ENCODE peak calls at places on chromosomes 2 and 18, in eight cellular contexts. One of them, this sample, is unnamed.

GRCh38 chr2:50535971-50536759 is 495.8 kb downstream of the NRXN1 start:
- DNase-seq in ELR: peak
- DNase-seq in A172: peak
- DNase-seq in fibroblast of pulmonary artery: peak
- DNase-seq in H9: no peak
- DNase-seq in GM23248: peak
- DNase-seq in activated T-cell treated with anti-CD3 and anti-CD28 coated beads, Interleukin-2, amount 50 U/mL, for 72 hours: no peak
- DNase-seq in HFFc6: no peak
- DNase-seq in this sample: no peak

GRCh38 chr2:233799087-233799665 is 21.0 kb downstream of the MROH2A start:
- DNase-seq in fibroblast of pulmonary artery: no peak
- DNase-seq in A172: no peak
- DNase-seq in ELR: no peak
- DNase-seq in HFFc6: no peak
- DNase-seq in activated T-cell treated with anti-CD3 and anti-CD28 coated beads, Interleukin-2, amount 50 U/mL, for 72 hours: no peak
- DNase-seq in GM23248: no peak
- DNase-seq in H9: no peak
- DNase-seq in this sample: no peak

GRCh38 chr2:128756372-128756730 is 437.7 kb upstream of the HS6ST1 start:
- DNase-seq in H9: no peak
- DNase-seq in ELR: no peak
- DNase-seq in GM23248: no peak
- DNase-seq in activated T-cell treated with anti-CD3 and anti-CD28 coated beads, Interleukin-2, amount 50 U/mL, for 72 hours: no peak
- DNase-seq in A172: no peak
- DNase-seq in fibroblast of pulmonary artery: peak
- DNase-seq in HFFc6: no peak
- DNase-seq in this sample: no peak

GRCh38 chr18:29652797-29653196 is 1389.7 kb downstream of the DSC3 start:
- DNase-seq in ELR: peak
- DNase-seq in H9: no peak
- DNase-seq in GM23248: no peak
- DNase-seq in activated T-cell treated with anti-CD3 and anti-CD28 coated beads, Interleukin-2, amount 50 U/mL, for 72 hours: no peak
- DNase-seq in fibroblast of pulmonary artery: no peak
- DNase-seq in A172: no peak
- DNase-seq in HFFc6: no peak
- DNase-seq in this sample: no peak

GRCh38 chr2:65429799-65430514 is 2.4 kb downstream of the SPRED2 start:
- DNase-seq in A172: no peak
- DNase-seq in ELR: peak
- DNase-seq in H9: no peak
- DNase-seq in GM23248: peak
- DNase-seq in activated T-cell treated with anti-CD3 and anti-CD28 coated beads, Interleukin-2, amount 50 U/mL, for 72 hours: no peak
- DNase-seq in fibroblast of pulmonary artery: no peak
- DNase-seq in HFFc6: no peak
- DNase-seq in this sample: no peak

GRCh38 chr2:109209941-109210340 is 80.9 kb downstream of the SH3RF3 start:
- DNase-seq in HFFc6: no peak
- DNase-seq in GM23248: no peak
- DNase-seq in ELR: no peak
- DNase-seq in H9: no peak
- DNase-seq in activated T-cell treated with anti-CD3 and anti-CD28 coated beads, Interleukin-2, amount 50 U/mL, for 72 hours: no peak
- DNase-seq in A172: no peak
- DNase-seq in fibroblast of pulmonary artery: no peak
- DNase-seq in this sample: no peak

GRCh38 chr18:54089749-54090459 is 134.6 kb downstream of the MBD2 start:
- DNase-seq in activated T-cell treated with anti-CD3 and anti-CD28 coated beads, Interleukin-2, amount 50 U/mL, for 72 hours: no peak
- DNase-seq in H9: no peak
- DNase-seq in fibroblast of pulmonary artery: no peak
- DNase-seq in A172: peak
- DNase-seq in ELR: no peak
- DNase-seq in GM23248: peak
- DNase-seq in HFFc6: no peak
- DNase-seq in this sample: no peak

GRCh38 chr2:1899396-1899730 is 155.0 kb upstream of the PXDN start:
- DNase-seq in GM23248: no peak
- DNase-seq in HFFc6: no peak
- DNase-seq in fibroblast of pulmonary artery: no peak
- DNase-seq in A172: no peak
- DNase-seq in activated T-cell treated with anti-CD3 and anti-CD28 coated beads, Interleukin-2, amount 50 U/mL, for 72 hours: no peak
- DNase-seq in ELR: no peak
- DNase-seq in H9: no peak
- DNase-seq in this sample: no peak

GRCh38 chr2:65541773-65542172 is 109.4 kb upstream of the SPRED2 start:
- DNase-seq in H9: no peak
- DNase-seq in HFFc6: no peak
- DNase-seq in activated T-cell treated with anti-CD3 and anti-CD28 coated beads, Interleukin-2, amount 50 U/mL, for 72 hours: no peak
- DNase-seq in A172: no peak
- DNase-seq in fibroblast of pulmonary artery: no peak
- DNase-seq in ELR: no peak
- DNase-seq in GM23248: no peak
- DNase-seq in this sample: no peak

GRCh38 chr2:31318360-31319336 is 84.7 kb downstream of the EHD3 start:
- DNase-seq in activated T-cell treated with anti-CD3 and anti-CD28 coated beads, Interleukin-2, amount 50 U/mL, for 72 hours: peak
- DNase-seq in GM23248: peak
- DNase-seq in HFFc6: peak
- DNase-seq in H9: no peak
- DNase-seq in ELR: peak
- DNase-seq in fibroblast of pulmonary artery: peak
- DNase-seq in A172: peak
- DNase-seq in this sample: no peak

GRCh38 chr18:62486290-62486964 is 36.4 kb upstream of the ZCCHC2 start:
- DNase-seq in GM23248: peak
- DNase-seq in fibroblast of pulmonary artery: peak
- DNase-seq in A172: peak
- DNase-seq in HFFc6: peak
- DNase-seq in ELR: peak
- DNase-seq in activated T-cell treated with anti-CD3 and anti-CD28 coated beads, Interleukin-2, amount 50 U/mL, for 72 hours: peak
- DNase-seq in H9: no peak
- DNase-seq in this sample: peak

GRCh38 chr2:147572622-147573021 is 272.2 kb upstream of the ACVR2A start:
- DNase-seq in H9: no peak
- DNase-seq in fibroblast of pulmonary artery: no peak
- DNase-seq in ELR: no peak
- DNase-seq in GM23248: peak
- DNase-seq in HFFc6: no peak
- DNase-seq in activated T-cell treated with anti-CD3 and anti-CD28 coated beads, Interleukin-2, amount 50 U/mL, for 72 hours: no peak
- DNase-seq in A172: no peak
- DNase-seq in this sample: no peak

GRCh38 chr18:61901334-61901986 is 8.7 kb upstream of the RNF152 start:
- DNase-seq in fibroblast of pulmonary artery: peak
- DNase-seq in HFFc6: no peak
- DNase-seq in activated T-cell treated with anti-CD3 and anti-CD28 coated beads, Interleukin-2, amount 50 U/mL, for 72 hours: peak
- DNase-seq in ELR: peak
- DNase-seq in GM23248: peak
- DNase-seq in A172: peak
- DNase-seq in H9: peak
- DNase-seq in this sample: peak

GRCh38 chr18:74257083-74257482 is 34.7 kb downstream of the CYB5A start:
- DNase-seq in A172: no peak
- DNase-seq in HFFc6: no peak
- DNase-seq in GM23248: no peak
- DNase-seq in ELR: no peak
- DNase-seq in H9: no peak
- DNase-seq in activated T-cell treated with anti-CD3 and anti-CD28 coated beads, Interleukin-2, amount 50 U/mL, for 72 hours: no peak
- DNase-seq in fibroblast of pulmonary artery: no peak
- DNase-seq in this sample: no peak

GRCh38 chr2:217360781-217361485 is 501.1 kb upstream of the TNP1 start:
- DNase-seq in HFFc6: peak
- DNase-seq in ELR: peak
- DNase-seq in activated T-cell treated with anti-CD3 and anti-CD28 coated beads, Interleukin-2, amount 50 U/mL, for 72 hours: no peak
- DNase-seq in fibroblast of pulmonary artery: peak
- DNase-seq in GM23248: peak
- DNase-seq in H9: no peak
- DNase-seq in A172: peak
- DNase-seq in this sample: no peak

GRCh38 chr2:111184725-111185495 is 64.2 kb downstream of the BCL2L11 start:
- DNase-seq in ELR: no peak
- DNase-seq in GM23248: no peak
- DNase-seq in activated T-cell treated with anti-CD3 and anti-CD28 coated beads, Interleukin-2, amount 50 U/mL, for 72 hours: no peak
- DNase-seq in A172: no peak
- DNase-seq in fibroblast of pulmonary artery: no peak
- DNase-seq in H9: no peak
- DNase-seq in HFFc6: no peak
- DNase-seq in this sample: no peak

GRCh38 chr2:85790499-85790898 is 36.7 kb downstream of the ATOH8 start:
- DNase-seq in H9: no peak
- DNase-seq in A172: no peak
- DNase-seq in ELR: no peak
- DNase-seq in HFFc6: no peak
- DNase-seq in fibroblast of pulmonary artery: no peak
- DNase-seq in activated T-cell treated with anti-CD3 and anti-CD28 coated beads, Interleukin-2, amount 50 U/mL, for 72 hours: no peak
- DNase-seq in GM23248: no peak
- DNase-seq in this sample: no peak

GRCh38 chr2:233839447-233839820 is 14.9 kb downstream of the HJURP start:
- DNase-seq in H9: no peak
- DNase-seq in activated T-cell treated with anti-CD3 and anti-CD28 coated beads, Interleukin-2, amount 50 U/mL, for 72 hours: no peak
- DNase-seq in GM23248: no peak
- DNase-seq in fibroblast of pulmonary artery: no peak
- DNase-seq in ELR: no peak
- DNase-seq in A172: no peak
- DNase-seq in HFFc6: no peak
- DNase-seq in this sample: no peak

GRCh38 chr2:132416080-132416911 is at the start of gene GPR39:
- DNase-seq in GM23248: peak
- DNase-seq in ELR: peak
- DNase-seq in activated T-cell treated with anti-CD3 and anti-CD28 coated beads, Interleukin-2, amount 50 U/mL, for 72 hours: no peak
- DNase-seq in fibroblast of pulmonary artery: peak
- DNase-seq in HFFc6: peak
- DNase-seq in H9: peak
- DNase-seq in A172: peak
- DNase-seq in this sample: peak

GRCh38 chr2:129619471-129619870 is 360.0 kb upstream of the RAB6C start:
- DNase-seq in H9: peak
- DNase-seq in HFFc6: no peak
- DNase-seq in activated T-cell treated with anti-CD3 and anti-CD28 coated beads, Interleukin-2, amount 50 U/mL, for 72 hours: no peak
- DNase-seq in A172: no peak
- DNase-seq in ELR: no peak
- DNase-seq in GM23248: no peak
- DNase-seq in fibroblast of pulmonary artery: no peak
- DNase-seq in this sample: peak

GRCh38 chr2:144796956-144797355 is 277.0 kb upstream of the ZEB2 start:
- DNase-seq in HFFc6: no peak
- DNase-seq in fibroblast of pulmonary artery: no peak
- DNase-seq in GM23248: no peak
- DNase-seq in activated T-cell treated with anti-CD3 and anti-CD28 coated beads, Interleukin-2, amount 50 U/mL, for 72 hours: no peak
- DNase-seq in ELR: no peak
- DNase-seq in A172: no peak
- DNase-seq in H9: no peak
- DNase-seq in this sample: no peak

GRCh38 chr18:22378672-22379282 is 38.9 kb downstream of the CTAGE1 start:
- DNase-seq in HFFc6: peak
- DNase-seq in activated T-cell treated with anti-CD3 and anti-CD28 coated beads, Interleukin-2, amount 50 U/mL, for 72 hours: no peak
- DNase-seq in fibroblast of pulmonary artery: peak
- DNase-seq in A172: peak
- DNase-seq in ELR: peak
- DNase-seq in H9: peak
- DNase-seq in GM23248: peak
- DNase-seq in this sample: peak

GRCh38 chr18:22542400-22542835 is 124.7 kb upstream of the CTAGE1 start:
- DNase-seq in activated T-cell treated with anti-CD3 and anti-CD28 coated beads, Interleukin-2, amount 50 U/mL, for 72 hours: no peak
- DNase-seq in fibroblast of pulmonary artery: peak
- DNase-seq in A172: peak
- DNase-seq in ELR: peak
- DNase-seq in GM23248: peak
- DNase-seq in HFFc6: peak
- DNase-seq in H9: no peak
- DNase-seq in this sample: no peak

GRCh38 chr2:200765995-200766660 is 45.6 kb upstream of the BZW1 start:
- DNase-seq in GM23248: no peak
- DNase-seq in H9: no peak
- DNase-seq in HFFc6: no peak
- DNase-seq in A172: peak
- DNase-seq in fibroblast of pulmonary artery: peak
- DNase-seq in ELR: peak
- DNase-seq in activated T-cell treated with anti-CD3 and anti-CD28 coated beads, Interleukin-2, amount 50 U/mL, for 72 hours: no peak
- DNase-seq in this sample: no peak

GRCh38 chr2:109402980-109403840 is 210.6 kb downstream of the SEPTIN10 start:
- DNase-seq in ELR: no peak
- DNase-seq in HFFc6: no peak
- DNase-seq in fibroblast of pulmonary artery: no peak
- DNase-seq in H9: no peak
- DNase-seq in A172: no peak
- DNase-seq in activated T-cell treated with anti-CD3 and anti-CD28 coated beads, Interleukin-2, amount 50 U/mL, for 72 hours: peak
- DNase-seq in GM23248: no peak
- DNase-seq in this sample: no peak

GRCh38 chr2:224832207-224832606 is 116.0 kb upstream of the CCDC195 start:
- DNase-seq in H9: no peak
- DNase-seq in GM23248: no peak
- DNase-seq in fibroblast of pulmonary artery: no peak
- DNase-seq in HFFc6: no peak
- DNase-seq in A172: no peak
- DNase-seq in activated T-cell treated with anti-CD3 and anti-CD28 coated beads, Interleukin-2, amount 50 U/mL, for 72 hours: no peak
- DNase-seq in ELR: no peak
- DNase-seq in this sample: no peak

GRCh38 chr2:66915237-66915636 is 480.3 kb downstream of the MEIS1 start:
- DNase-seq in GM23248: no peak
- DNase-seq in H9: no peak
- DNase-seq in activated T-cell treated with anti-CD3 and anti-CD28 coated beads, Interleukin-2, amount 50 U/mL, for 72 hours: no peak
- DNase-seq in HFFc6: peak
- DNase-seq in A172: no peak
- DNase-seq in fibroblast of pulmonary artery: no peak
- DNase-seq in ELR: no peak
- DNase-seq in this sample: no peak

GRCh38 chr2:199704358-199705238 is 146.4 kb downstream of the FTCDNL1 start:
- DNase-seq in A172: peak
- DNase-seq in ELR: peak
- DNase-seq in fibroblast of pulmonary artery: peak
- DNase-seq in HFFc6: no peak
- DNase-seq in H9: peak
- DNase-seq in GM23248: peak
- DNase-seq in activated T-cell treated with anti-CD3 and anti-CD28 coated beads, Interleukin-2, amount 50 U/mL, for 72 hours: peak
- DNase-seq in this sample: peak

GRCh38 chr2:232795920-232796319 is 19.6 kb upstream of the KCNJ13 start:
- DNase-seq in fibroblast of pulmonary artery: peak
- DNase-seq in HFFc6: no peak
- DNase-seq in GM23248: peak
- DNase-seq in H9: no peak
- DNase-seq in A172: no peak
- DNase-seq in ELR: no peak
- DNase-seq in activated T-cell treated with anti-CD3 and anti-CD28 coated beads, Interleukin-2, amount 50 U/mL, for 72 hours: no peak
- DNase-seq in this sample: no peak

GRCh38 chr2:65991332-65991731 is 443.6 kb upstream of the MEIS1 start:
- DNase-seq in ELR: no peak
- DNase-seq in H9: no peak
- DNase-seq in HFFc6: no peak
- DNase-seq in activated T-cell treated with anti-CD3 and anti-CD28 coated beads, Interleukin-2, amount 50 U/mL, for 72 hours: no peak
- DNase-seq in GM23248: no peak
- DNase-seq in fibroblast of pulmonary artery: no peak
- DNase-seq in A172: peak
- DNase-seq in this sample: no peak

GRCh38 chr2:168773128-168773527 is 29.3 kb upstream of the NOSTRIN start:
- DNase-seq in GM23248: no peak
- DNase-seq in activated T-cell treated with anti-CD3 and anti-CD28 coated beads, Interleukin-2, amount 50 U/mL, for 72 hours: no peak
- DNase-seq in ELR: no peak
- DNase-seq in A172: no peak
- DNase-seq in HFFc6: no peak
- DNase-seq in fibroblast of pulmonary artery: no peak
- DNase-seq in H9: no peak
- DNase-seq in this sample: no peak

GRCh38 chr2:219314804-219315468 is 5.7 kb upstream of the PTPRN start:
- DNase-seq in A172: peak
- DNase-seq in activated T-cell treated with anti-CD3 and anti-CD28 coated beads, Interleukin-2, amount 50 U/mL, for 72 hours: no peak
- DNase-seq in fibroblast of pulmonary artery: no peak
- DNase-seq in HFFc6: peak
- DNase-seq in H9: no peak
- DNase-seq in ELR: peak
- DNase-seq in GM23248: peak
- DNase-seq in this sample: no peak

GRCh38 chr2:107412209-107412904 is 414.3 kb upstream of the RGPD4 start:
- DNase-seq in HFFc6: no peak
- DNase-seq in activated T-cell treated with anti-CD3 and anti-CD28 coated beads, Interleukin-2, amount 50 U/mL, for 72 hours: no peak
- DNase-seq in fibroblast of pulmonary artery: peak
- DNase-seq in ELR: no peak
- DNase-seq in GM23248: peak
- DNase-seq in A172: no peak
- DNase-seq in H9: no peak
- DNase-seq in this sample: no peak

GRCh38 chr18:55415258-55415871 is 172.6 kb downstream of the TCF4 start:
- DNase-seq in H9: peak
- DNase-seq in A172: peak
- DNase-seq in activated T-cell treated with anti-CD3 and anti-CD28 coated beads, Interleukin-2, amount 50 U/mL, for 72 hours: peak
- DNase-seq in fibroblast of pulmonary artery: peak
- DNase-seq in ELR: peak
- DNase-seq in GM23248: peak
- DNase-seq in HFFc6: peak
- DNase-seq in this sample: peak